ENCODE peak calls at places on chromosomes 13 and 19, in six cellular contexts. F is A549, Y is K562, Z is GM12878, X is endothelial cell of umbilical vein, K is HepG2. G is an unnamed sample.

GRCh38 chr13:32225494-32225931 is 89.7 kb downstream of the ZAR1L start:
- DNase-seq in F (no peak), Y (no peak), Z (no peak), X (no peak), K (no peak), G (no peak)

GRCh38 chr19:18708452-18709231 is 25.2 kb downstream of the CRTC1 start:
- DNase-seq in F (no peak), Y (no peak), Z (no peak), X (no peak), K (no peak), G (no peak)

GRCh38 chr19:33388231-33388816 is 14.8 kb downstream of the CEBPG start:
- DNase-seq in F (no peak), Y (no peak), Z (no peak), X (no peak), K (no peak), G (no peak)

GRCh38 chr13:44125943-44126469 is 246.3 kb downstream of the LACC1 start:
- DNase-seq in F (no peak), Y (no peak), Z (no peak), X (no peak), K (no peak), G (no peak)

GRCh38 chr13:99425485-99426341 is 75.6 kb upstream of the TM9SF2 start:
- DNase-seq in F (no peak), Y (no peak), Z (peak), X (no peak), K (no peak), G (peak)

GRCh38 chr13:91609353-91609752 is 210.9 kb downstream of the GPC5 start:
- DNase-seq in F (no peak), Y (no peak), Z (no peak), X (no peak), K (no peak), G (no peak)

GRCh38 chr19:7188682-7189629 is 105.3 kb downstream of the INSR start:
- DNase-seq in F (no peak), Y (no peak), Z (no peak), X (peak), K (peak), G (peak)

GRCh38 chr19:18366027-18366435 is 19.9 kb upstream of the GDF15 start:
- DNase-seq in F (no peak), Y (no peak), Z (no peak), X (peak), K (no peak), G (no peak)

GRCh38 chr13:69331245-69331644 is 776.4 kb upstream of the ATXN8OS start:
- DNase-seq in F (no peak), Y (peak), Z (no peak), X (no peak), K (no peak), G (no peak)

GRCh38 chr19:49643466-49643865 is 1.5 kb downstream of the SCAF1 start:
- DNase-seq in F (no peak), Y (peak), Z (no peak), X (no peak), K (no peak), G (no peak)

GRCh38 chr19:7349231-7349591 is 474 bp downstream of the ARHGEF18 start:
- DNase-seq in F (no peak), Y (no peak), Z (no peak), X (no peak), K (no peak), G (no peak)

GRCh38 chr19:30153326-30154210 is 211.5 kb downstream of the URI1 start:
- DNase-seq in F (no peak), Y (no peak), Z (peak), X (no peak), K (no peak), G (no peak)

GRCh38 chr13:85508683-85509329 is 290.4 kb downstream of the SLITRK6 start:
- DNase-seq in F (peak), Y (no peak), Z (no peak), X (no peak), K (no peak), G (no peak)

GRCh38 chr13:75395056-75395455 is 86.9 kb downstream of the TBC1D4 start:
- DNase-seq in F (no peak), Y (no peak), Z (no peak), X (no peak), K (no peak), G (peak)

GRCh38 chr13:26821766-26822165 is 61.2 kb upstream of the GPR12 start:
- DNase-seq in F (no peak), Y (peak), Z (no peak), X (no peak), K (no peak), G (no peak)

GRCh38 chr19:10471909-10472308 is 31.2 kb downstream of the KEAP1 start:
- DNase-seq in F (peak), Y (peak), Z (no peak), X (peak), K (peak), G (peak)

GRCh38 chr19:12788682-12789097 is 2.6 kb upstream of the JUNB start:
- DNase-seq in F (peak), Y (peak), Z (peak), X (peak), K (peak), G (peak)

GRCh38 chr19:50702158-50702869 is 17.3 kb downstream of the SHANK1 start:
- DNase-seq in F (no peak), Y (no peak), Z (no peak), X (no peak), K (no peak), G (no peak)

GRCh38 chr19:35899547-35900214 is 659 bp downstream of the NFKBID start:
- DNase-seq in F (peak), Y (peak), Z (peak), X (peak), K (peak), G (peak)

GRCh38 chr19:44657211-44657921 is 13.7 kb downstream of the PVR start:
- DNase-seq in F (peak), Y (peak), Z (no peak), X (peak), K (peak), G (peak)

GRCh38 chr13:113091891-113092775 is 13.5 kb upstream of the F7 start:
- DNase-seq in F (no peak), Y (no peak), Z (no peak), X (no peak), K (no peak), G (no peak)

GRCh38 chr19:18815673-18816072 is 16.1 kb upstream of the UPF1 start:
- DNase-seq in F (no peak), Y (no peak), Z (no peak), X (no peak), K (no peak), G (no peak)

GRCh38 chr13:42107006-42107405 is 58.6 kb downstream of the DGKH start:
- DNase-seq in F (no peak), Y (no peak), Z (no peak), X (no peak), K (no peak), G (no peak)

GRCh38 chr19:16051254-16052025 is 24.9 kb upstream of the TPM4 start:
- DNase-seq in F (peak), Y (peak), Z (no peak), X (peak), K (no peak), G (peak)

GRCh38 chr19:50496189-50497029 is 14.6 kb downstream of the JOSD2 start:
- DNase-seq in F (peak), Y (no peak), Z (no peak), X (no peak), K (peak), G (no peak)

GRCh38 chr19:3211191-3211590 is 13.3 kb upstream of the CELF5 start:
- DNase-seq in F (no peak), Y (no peak), Z (no peak), X (no peak), K (no peak), G (no peak)

GRCh38 chr13:113751491-113751890 is 7.5 kb upstream of the TMEM255B start:
- DNase-seq in F (no peak), Y (no peak), Z (no peak), X (no peak), K (no peak), G (no peak)

GRCh38 chr13:48448963-48449614 is 36.2 kb upstream of the LPAR6 start:
- DNase-seq in F (no peak), Y (no peak), Z (no peak), X (no peak), K (no peak), G (peak)

GRCh38 chr13:78972561-78972960 is 313.6 kb upstream of the OBI1 start:
- DNase-seq in F (no peak), Y (no peak), Z (no peak), X (no peak), K (no peak), G (no peak)

GRCh38 chr13:103104340-103104739 is 38.1 kb upstream of the SLC10A2 start:
- DNase-seq in F (no peak), Y (no peak), Z (no peak), X (no peak), K (no peak), G (no peak)

GRCh38 chr13:26760835-26761582 is 423 bp upstream of the GPR12 start:
- DNase-seq in F (no peak), Y (no peak), Z (no peak), X (no peak), K (no peak), G (peak)

GRCh38 chr13:113660066-113660465 is 2.1 kb upstream of the ATP4B start:
- DNase-seq in F (no peak), Y (no peak), Z (no peak), X (no peak), K (no peak), G (no peak)

GRCh38 chr13:110445722-110446569 is 115.6 kb downstream of the RAB20 start:
- DNase-seq in F (no peak), Y (no peak), Z (no peak), X (no peak), K (no peak), G (peak)

GRCh38 chr13:74259641-74260040 is 125.4 kb upstream of the KLF12 start:
- DNase-seq in F (no peak), Y (no peak), Z (no peak), X (no peak), K (no peak), G (no peak)

GRCh38 chr19:55467236-55468053 is 2.9 kb upstream of the C19orf85 start:
- DNase-seq in F (peak), Y (peak), Z (no peak), X (peak), K (peak), G (peak)

GRCh38 chr13:92407858-92408257 is 818.7 kb upstream of the GPC6 start:
- DNase-seq in F (no peak), Y (no peak), Z (no peak), X (no peak), K (no peak), G (no peak)

GRCh38 chr19:57786286-57786685 is 16.8 kb downstream of the ZNF586 start:
- DNase-seq in F (no peak), Y (no peak), Z (no peak), X (no peak), K (no peak), G (no peak)

GRCh38 chr13:47004022-47004421 is 107.2 kb upstream of the HTR2A start:
- DNase-seq in F (no peak), Y (no peak), Z (no peak), X (no peak), K (no peak), G (no peak)
- TF ChIP-seq POLR2A in F (no peak), Y (no peak), Z (no peak), X (no peak), K (no peak), G (no peak)

DNA sequence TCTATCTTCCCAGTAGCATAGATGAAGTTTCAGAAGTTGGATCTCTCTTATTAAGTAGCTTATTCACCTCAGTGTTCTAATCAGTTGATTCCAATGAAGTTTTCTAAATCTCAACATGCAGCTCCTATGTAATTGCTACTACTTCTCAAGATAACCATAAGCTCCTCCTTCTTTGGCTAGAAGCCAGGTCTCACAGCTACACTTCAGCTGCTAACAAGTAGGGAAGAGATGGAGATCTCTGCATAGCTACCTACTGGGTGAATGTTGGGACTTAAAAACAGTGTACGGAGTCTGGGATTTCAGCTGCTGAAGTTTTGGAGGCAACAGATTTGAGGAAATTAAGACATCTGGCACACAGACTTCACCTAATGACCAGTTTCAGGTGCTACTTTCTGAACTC is 661.0 kb downstream of the SLITRK1 start:
- DNase-seq in F (peak), Y (peak), Z (no peak), X (no peak), K (no peak), G (peak)
- TF ChIP-seq MYC in F (no peak), Y (no peak), Z (no peak), X (no peak), K (no peak), G (no peak)

DNA sequence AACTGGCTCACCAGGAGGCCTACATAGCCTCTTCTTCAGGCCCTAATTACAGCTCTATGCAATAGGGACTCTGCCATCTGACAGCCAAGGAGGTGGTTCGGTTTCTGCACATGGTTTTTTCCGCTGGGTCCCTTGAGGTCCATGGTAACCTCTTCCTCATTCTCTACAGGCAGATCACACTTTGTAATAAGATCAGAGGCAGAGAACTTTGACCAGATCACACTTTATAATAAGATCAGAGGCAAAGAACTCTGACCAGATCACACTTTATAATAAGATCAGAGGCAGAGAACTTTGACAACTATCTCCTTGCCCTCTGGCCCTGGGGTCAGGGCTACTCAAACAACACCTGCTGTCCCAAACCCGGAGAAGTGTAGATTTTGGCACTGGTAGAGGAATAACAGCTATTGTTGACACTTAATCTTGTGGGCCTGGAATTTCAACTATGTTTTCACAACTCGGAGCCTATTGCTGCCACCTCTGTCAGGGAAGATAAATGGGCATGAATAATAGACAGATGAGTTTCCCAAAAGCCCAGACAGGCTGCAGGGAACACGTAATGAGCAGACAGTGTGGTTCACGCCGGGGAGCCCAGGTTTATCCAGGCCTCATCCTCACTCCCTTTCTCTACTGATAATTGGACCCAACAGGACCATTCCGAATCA is 246.1 kb downstream of the UQCRFS1 start:
- DNase-seq in F (no peak), Y (no peak), Z (no peak), X (no peak), K (no peak), G (no peak)
- TF ChIP-seq POLR2A in F (no peak), Y (no peak), Z (no peak), X (no peak), K (no peak), G (no peak)

GRCh38 chr19:1921825-1922224 is 16.6 kb downstream of the ADAT3 start:
- DNase-seq in F (no peak), Y (no peak), Z (no peak), X (no peak), K (no peak), G (no peak)

GRCh38 chr19:1921326-1921725 is 16.1 kb downstream of the ADAT3 start:
- DNase-seq in F (no peak), Y (no peak), Z (no peak), X (no peak), K (no peak), G (no peak)

GRCh38 chr19:1924320-1924961 is 16.5 kb upstream of the CSNK1G2 start:
- DNase-seq in F (no peak), Y (no peak), Z (no peak), X (no peak), K (no peak), G (no peak)

GRCh38 chr19:1922803-1923202 is 17.6 kb downstream of the ADAT3 start:
- DNase-seq in F (no peak), Y (no peak), Z (no peak), X (no peak), K (no peak), G (no peak)

GRCh38 chr19:1923319-1923718 is 17.7 kb upstream of the CSNK1G2 start:
- DNase-seq in F (no peak), Y (no peak), Z (no peak), X (no peak), K (no peak), G (no peak)
- TF ChIP-seq MYC in F (no peak), Y (no peak), Z (no peak), X (no peak), K (no peak), G (no peak)

GRCh38 chr19:1811942-1812425 is at the start of gene ATP8B3:
- DNase-seq in F (no peak), Y (no peak), Z (no peak), X (no peak), K (no peak), G (no peak)
- TF ChIP-seq POLR2A in F (no peak), Y (no peak), Z (no peak), X (no peak), K (no peak), G (peak)

GRCh38 chr19:40251991-40252390 is 25.5 kb upstream of the CCNP start:
- DNase-seq in F (no peak), Y (no peak), Z (no peak), X (no peak), K (no peak), G (no peak)
- TF ChIP-seq MYC in F (no peak), Y (no peak), Z (no peak), X (no peak), K (no peak), G (no peak)

GRCh38 chr19:14081797-14082674 is 3.5 kb downstream of the C19orf67 start:
- DNase-seq in F (no peak), Y (peak), Z (no peak), X (no peak), K (no peak), G (no peak)

GRCh38 chr19:14082675-14082960 is 3.0 kb downstream of the C19orf67 start:
- DNase-seq in F (no peak), Y (no peak), Z (no peak), X (no peak), K (no peak), G (no peak)

GRCh38 chr19:14085309-14085995 is at the start of gene C19orf67:
- DNase-seq in F (no peak), Y (peak), Z (no peak), X (no peak), K (no peak), G (no peak)

GRCh38 chr19:14078406-14078805 is 5.8 kb downstream of the MISP3 start:
- DNase-seq in F (no peak), Y (no peak), Z (no peak), X (no peak), K (no peak), G (no peak)

DNA sequence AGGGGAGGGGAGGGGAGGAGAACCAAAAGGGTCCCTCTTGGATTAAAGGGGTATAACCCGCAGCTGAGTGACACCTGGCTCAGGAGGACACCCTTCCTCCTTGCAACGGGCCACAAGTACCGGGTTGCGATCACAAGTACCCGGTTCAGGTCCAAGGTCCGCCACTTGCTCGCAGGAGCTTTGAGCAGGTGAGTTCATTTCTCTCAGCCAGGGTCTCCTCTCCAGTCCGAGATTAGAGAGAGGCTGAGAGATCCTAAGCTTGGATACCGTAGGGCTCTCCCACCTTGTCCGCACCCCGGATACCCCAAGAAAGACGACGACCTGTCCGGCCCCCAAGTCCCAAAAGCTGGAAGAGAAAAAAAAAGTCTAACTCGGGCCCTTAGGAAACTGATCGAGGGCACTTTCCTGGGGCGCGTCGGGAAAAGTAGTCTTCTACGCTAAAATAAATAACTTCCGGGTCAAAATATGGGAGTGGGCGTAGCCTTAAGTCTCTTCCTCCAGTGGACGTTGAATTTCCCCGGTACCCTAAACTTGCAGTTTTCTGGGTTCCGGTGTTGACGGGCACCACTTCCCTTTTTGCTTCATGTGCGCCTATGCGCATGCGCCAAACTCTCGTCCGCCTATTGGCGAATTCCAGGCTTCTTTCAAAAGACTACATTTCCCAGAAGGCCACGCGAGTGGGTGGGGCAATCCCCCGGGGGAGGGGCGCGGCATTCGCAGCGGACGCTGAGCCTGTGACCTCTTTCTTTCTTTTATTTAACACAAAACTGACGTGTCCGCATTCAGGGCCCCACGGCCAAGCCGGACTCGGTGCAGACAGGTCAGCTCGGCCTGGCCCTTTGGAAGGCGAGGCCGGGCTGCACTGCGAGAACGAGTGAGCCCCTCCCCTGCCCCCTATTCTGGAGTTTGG is 4.4 kb downstream of the C19orf67 start:
- DNase-seq in F (peak), Y (peak), Z (peak), X (peak), K (peak), G (peak)
- TF ChIP-seq POLR2A in F (peak), Y (peak), Z (peak), X (peak), K (peak), G (peak)

DNA sequence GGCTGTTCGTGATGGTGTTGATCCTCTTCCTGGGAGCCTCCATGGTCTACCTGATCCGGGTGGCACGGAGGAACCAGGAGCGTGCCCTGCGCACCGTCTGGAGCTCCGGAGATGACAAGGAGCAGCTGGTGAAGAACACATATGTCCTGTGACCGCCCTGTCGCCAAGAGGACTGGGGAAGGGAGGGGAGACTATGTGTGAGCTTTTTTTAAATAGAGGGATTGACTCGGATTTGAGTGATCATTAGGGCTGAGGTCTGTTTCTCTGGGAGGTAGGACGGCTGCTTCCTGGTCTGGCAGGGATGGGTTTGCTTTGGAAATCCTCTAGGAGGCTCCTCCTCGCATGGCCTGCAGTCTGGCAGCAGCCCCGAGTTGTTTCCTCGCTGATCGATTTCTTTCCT is 12.2 kb upstream of the C19orf33 start:
- DNase-seq in F (no peak), Y (no peak), Z (no peak), X (no peak), K (no peak), G (no peak)
- TF ChIP-seq MYC in F (no peak), Y (no peak), Z (no peak), X (no peak), K (no peak), G (no peak)

GRCh38 chr13:40453666-40454030 is 212.8 kb downstream of the FOXO1 start:
- DNase-seq in F (no peak), Y (no peak), Z (no peak), X (no peak), K (no peak), G (no peak)
- TF ChIP-seq POLR2A in F (no peak), Y (no peak), Z (no peak), X (no peak), K (no peak), G (no peak)